ENCODE peak calls at places on chromosomes 1 and 21, in seven cellular contexts. One of them, this sample, is unnamed.

GRCh38 chr1:15322648-15323350 is 75.8 kb downstream of the FHAD1 start:
- DNase-seq in heart left ventricle: no peak
- DNase-seq in thoracic aorta: no peak
- DNase-seq in cardiac muscle cell: no peak
- DNase-seq in AG09309: no peak
- DNase-seq in MM.1S: peak
- DNase-seq in endodermal cell: no peak
- DNase-seq in this sample: no peak

GRCh38 chr21:45393021-45393420 is 11.9 kb upstream of the COL18A1 start:
- DNase-seq in heart left ventricle: peak
- DNase-seq in thoracic aorta: no peak
- DNase-seq in cardiac muscle cell: no peak
- DNase-seq in AG09309: no peak
- DNase-seq in MM.1S: no peak
- DNase-seq in endodermal cell: peak
- DNase-seq in this sample: no peak

GRCh38 chr1:67766117-67766978 is 66.9 kb downstream of the GNG12 start:
- DNase-seq in heart left ventricle: no peak
- DNase-seq in thoracic aorta: peak
- DNase-seq in cardiac muscle cell: peak
- DNase-seq in AG09309: no peak
- DNase-seq in MM.1S: peak
- DNase-seq in endodermal cell: peak
- DNase-seq in this sample: no peak

GRCh38 chr1:53669511-53670191 is 69.3 kb downstream of the GLIS1 start:
- DNase-seq in heart left ventricle: no peak
- DNase-seq in thoracic aorta: no peak
- DNase-seq in cardiac muscle cell: peak
- DNase-seq in AG09309: peak
- DNase-seq in MM.1S: no peak
- DNase-seq in endodermal cell: no peak
- DNase-seq in this sample: no peak

GRCh38 chr1:202200112-202200548 is 6.5 kb downstream of the LGR6 start:
- DNase-seq in heart left ventricle: no peak
- DNase-seq in thoracic aorta: no peak
- DNase-seq in cardiac muscle cell: peak
- DNase-seq in AG09309: no peak
- DNase-seq in MM.1S: no peak
- DNase-seq in endodermal cell: peak
- DNase-seq in this sample: no peak

GRCh38 chr1:16628361-16629111 is 15.2 kb upstream of the NBPF1 start:
- DNase-seq in heart left ventricle: peak
- DNase-seq in thoracic aorta: no peak
- DNase-seq in cardiac muscle cell: no peak
- DNase-seq in AG09309: no peak
- DNase-seq in MM.1S: no peak
- DNase-seq in endodermal cell: peak
- DNase-seq in this sample: no peak

GRCh38 chr1:145963218-145964019 is 956 bp downstream of the ANKRD34A start:
- DNase-seq in heart left ventricle: no peak
- DNase-seq in thoracic aorta: no peak
- DNase-seq in cardiac muscle cell: peak
- DNase-seq in AG09309: no peak
- DNase-seq in MM.1S: no peak
- DNase-seq in endodermal cell: no peak
- DNase-seq in this sample: no peak

GRCh38 chr1:204837440-204838084 is 33.1 kb upstream of the NFASC start:
- DNase-seq in heart left ventricle: no peak
- DNase-seq in thoracic aorta: no peak
- DNase-seq in cardiac muscle cell: peak
- DNase-seq in AG09309: peak
- DNase-seq in MM.1S: peak
- DNase-seq in endodermal cell: peak
- DNase-seq in this sample: no peak

GRCh38 chr1:164771568-164772350 is 212.8 kb downstream of the PBX1 start:
- DNase-seq in heart left ventricle: no peak
- DNase-seq in thoracic aorta: no peak
- DNase-seq in cardiac muscle cell: peak
- DNase-seq in AG09309: no peak
- DNase-seq in MM.1S: no peak
- DNase-seq in endodermal cell: no peak
- DNase-seq in this sample: no peak

GRCh38 chr21:37463083-37463780 is 96.7 kb downstream of the DYRK1A start:
- DNase-seq in heart left ventricle: no peak
- DNase-seq in thoracic aorta: no peak
- DNase-seq in cardiac muscle cell: peak
- DNase-seq in AG09309: no peak
- DNase-seq in MM.1S: peak
- DNase-seq in endodermal cell: peak
- DNase-seq in this sample: peak

DNA sequence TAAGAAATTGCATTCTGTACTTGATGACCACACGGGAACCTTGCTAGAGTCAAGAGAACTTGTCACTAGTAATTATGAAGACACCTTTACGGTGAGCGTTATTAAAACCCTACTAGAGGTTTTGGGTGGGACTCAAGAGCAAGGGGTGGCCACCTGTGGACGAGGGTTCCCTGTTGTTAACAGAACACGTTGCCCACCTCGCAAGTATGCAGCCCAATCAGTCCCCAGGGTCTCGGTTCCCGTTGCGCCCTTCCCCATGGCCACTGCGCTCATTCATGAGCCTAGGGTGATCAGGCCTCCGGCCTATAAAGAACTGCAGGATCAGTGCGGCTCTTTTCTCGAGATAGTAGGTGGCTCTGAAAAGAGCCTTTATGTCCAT is 30.2 kb upstream of the RNF187 start:
- DNase-seq in heart left ventricle: no peak
- DNase-seq in thoracic aorta: no peak
- DNase-seq in cardiac muscle cell: no peak
- DNase-seq in AG09309: no peak
- DNase-seq in MM.1S: peak
- DNase-seq in endodermal cell: no peak
- DNase-seq in this sample: no peak
- H3K4me3 ChIP-seq in heart left ventricle: peak
- H3K4me3 ChIP-seq in thoracic aorta: peak
- H3K4me3 ChIP-seq in cardiac muscle cell: peak
- H3K4me3 ChIP-seq in AG09309: peak
- H3K4me3 ChIP-seq in MM.1S: peak
- H3K4me3 ChIP-seq in endodermal cell: peak
- H3K4me3 ChIP-seq in this sample: peak

DNA sequence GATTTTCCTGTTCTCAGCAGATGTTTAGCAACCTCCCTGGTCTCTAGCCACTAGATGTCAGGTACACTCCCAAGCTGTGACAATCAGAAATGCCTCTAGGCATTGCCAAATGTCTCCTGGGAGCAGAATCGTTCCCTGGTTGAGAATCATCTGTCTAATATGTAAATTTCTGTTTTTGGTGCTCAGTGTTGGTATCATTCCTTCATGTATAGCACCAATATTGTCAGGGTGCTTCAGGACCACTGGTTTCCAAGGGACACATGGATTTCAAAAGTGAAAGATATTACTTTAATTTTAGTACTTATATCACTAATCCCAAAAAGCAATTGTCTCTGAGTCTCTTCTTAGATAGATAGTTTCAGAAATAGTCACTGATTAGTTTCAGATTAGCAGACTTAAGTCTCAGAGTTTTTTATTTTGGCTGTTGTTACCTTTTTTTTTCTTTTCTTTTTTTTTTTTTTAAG is 160.1 kb downstream of the PTPRC start:
- DNase-seq in heart left ventricle: no peak
- DNase-seq in thoracic aorta: no peak
- DNase-seq in cardiac muscle cell: no peak
- DNase-seq in AG09309: no peak
- DNase-seq in MM.1S: no peak
- DNase-seq in endodermal cell: no peak
- DNase-seq in this sample: no peak
- TF ChIP-seq CTCF in heart left ventricle: no peak
- TF ChIP-seq CTCF in thoracic aorta: no peak
- TF ChIP-seq CTCF in cardiac muscle cell: no peak
- TF ChIP-seq CTCF in AG09309: no peak
- TF ChIP-seq CTCF in MM.1S: no peak
- TF ChIP-seq CTCF in endodermal cell: peak
- TF ChIP-seq CTCF in this sample: no peak

GRCh38 chr1:220815409-220815808 is 28.7 kb downstream of the MTARC1 start:
- DNase-seq in heart left ventricle: no peak
- DNase-seq in thoracic aorta: no peak
- DNase-seq in cardiac muscle cell: no peak
- DNase-seq in AG09309: no peak
- DNase-seq in MM.1S: no peak
- DNase-seq in endodermal cell: no peak
- DNase-seq in this sample: no peak

GRCh38 chr1:220813013-220813412 is 26.3 kb downstream of the MTARC1 start:
- DNase-seq in heart left ventricle: no peak
- DNase-seq in thoracic aorta: no peak
- DNase-seq in cardiac muscle cell: no peak
- DNase-seq in AG09309: no peak
- DNase-seq in MM.1S: no peak
- DNase-seq in endodermal cell: peak
- DNase-seq in this sample: no peak

GRCh38 chr1:220817907-220818306 is 31.2 kb downstream of the MTARC1 start:
- DNase-seq in heart left ventricle: no peak
- DNase-seq in thoracic aorta: no peak
- DNase-seq in cardiac muscle cell: peak
- DNase-seq in AG09309: peak
- DNase-seq in MM.1S: no peak
- DNase-seq in endodermal cell: no peak
- DNase-seq in this sample: no peak

GRCh38 chr1:220819627-220820026 is 32.9 kb downstream of the MTARC1 start:
- DNase-seq in heart left ventricle: no peak
- DNase-seq in thoracic aorta: no peak
- DNase-seq in cardiac muscle cell: no peak
- DNase-seq in AG09309: no peak
- DNase-seq in MM.1S: no peak
- DNase-seq in endodermal cell: no peak
- DNase-seq in this sample: no peak

GRCh38 chr1:220818421-220819173 is 31.9 kb downstream of the MTARC1 start:
- DNase-seq in heart left ventricle: no peak
- DNase-seq in thoracic aorta: no peak
- DNase-seq in cardiac muscle cell: peak
- DNase-seq in AG09309: peak
- DNase-seq in MM.1S: no peak
- DNase-seq in endodermal cell: peak
- DNase-seq in this sample: no peak
- H3K4me3 ChIP-seq in heart left ventricle: no peak
- H3K4me3 ChIP-seq in thoracic aorta: no peak
- H3K4me3 ChIP-seq in cardiac muscle cell: no peak
- H3K4me3 ChIP-seq in AG09309: no peak
- H3K4me3 ChIP-seq in MM.1S: no peak
- H3K4me3 ChIP-seq in endodermal cell: no peak
- H3K4me3 ChIP-seq in this sample: no peak

DNA sequence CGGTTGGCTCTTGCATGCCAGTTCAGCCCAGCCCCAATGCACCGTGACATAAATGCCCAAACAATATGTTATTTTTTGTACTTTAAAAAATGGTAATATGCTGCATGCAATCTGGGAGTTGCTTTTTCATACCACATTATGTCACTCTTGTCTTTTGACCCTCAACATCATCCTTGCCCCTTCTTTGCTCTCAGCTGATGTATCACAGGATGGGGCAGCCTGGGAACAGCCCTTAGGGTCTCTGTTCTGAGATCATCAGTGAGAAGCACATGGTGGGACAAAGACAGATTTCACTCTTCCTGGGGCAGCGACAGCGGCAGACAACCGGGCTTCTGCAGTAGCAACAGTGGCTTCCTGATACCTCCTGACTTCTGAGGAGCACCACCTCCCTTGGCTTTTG is 79.5 kb downstream of the SETD4 start:
- DNase-seq in heart left ventricle: no peak
- DNase-seq in thoracic aorta: no peak
- DNase-seq in cardiac muscle cell: no peak
- DNase-seq in AG09309: no peak
- DNase-seq in MM.1S: no peak
- DNase-seq in endodermal cell: no peak
- DNase-seq in this sample: no peak
- TF ChIP-seq CTCF in heart left ventricle: no peak
- TF ChIP-seq CTCF in thoracic aorta: no peak
- TF ChIP-seq CTCF in cardiac muscle cell: no peak
- TF ChIP-seq CTCF in AG09309: no peak
- TF ChIP-seq CTCF in MM.1S: no peak
- TF ChIP-seq CTCF in endodermal cell: no peak
- TF ChIP-seq CTCF in this sample: no peak

GRCh38 chr1:198678901-198679329 is 40.1 kb downstream of the PTPRC start:
- DNase-seq in heart left ventricle: no peak
- DNase-seq in thoracic aorta: no peak
- DNase-seq in cardiac muscle cell: no peak
- DNase-seq in AG09309: no peak
- DNase-seq in MM.1S: no peak
- DNase-seq in endodermal cell: no peak
- DNase-seq in this sample: no peak

GRCh38 chr1:198674009-198674408 is 35.2 kb downstream of the PTPRC start:
- DNase-seq in heart left ventricle: no peak
- DNase-seq in thoracic aorta: no peak
- DNase-seq in cardiac muscle cell: no peak
- DNase-seq in AG09309: no peak
- DNase-seq in MM.1S: no peak
- DNase-seq in endodermal cell: no peak
- DNase-seq in this sample: no peak

GRCh38 chr1:198677027-198677426 is 38.2 kb downstream of the PTPRC start:
- DNase-seq in heart left ventricle: no peak
- DNase-seq in thoracic aorta: no peak
- DNase-seq in cardiac muscle cell: no peak
- DNase-seq in AG09309: no peak
- DNase-seq in MM.1S: no peak
- DNase-seq in endodermal cell: no peak
- DNase-seq in this sample: no peak

GRCh38 chr1:198678301-198678836 is 39.5 kb downstream of the PTPRC start:
- DNase-seq in heart left ventricle: no peak
- DNase-seq in thoracic aorta: no peak
- DNase-seq in cardiac muscle cell: no peak
- DNase-seq in AG09309: no peak
- DNase-seq in MM.1S: no peak
- DNase-seq in endodermal cell: no peak
- DNase-seq in this sample: no peak

GRCh38 chr1:198676253-198676652 is 37.4 kb downstream of the PTPRC start:
- DNase-seq in heart left ventricle: no peak
- DNase-seq in thoracic aorta: no peak
- DNase-seq in cardiac muscle cell: no peak
- DNase-seq in AG09309: no peak
- DNase-seq in MM.1S: no peak
- DNase-seq in endodermal cell: no peak
- DNase-seq in this sample: no peak
- H3K4me3 ChIP-seq in heart left ventricle: no peak
- H3K4me3 ChIP-seq in thoracic aorta: no peak
- H3K4me3 ChIP-seq in cardiac muscle cell: no peak
- H3K4me3 ChIP-seq in AG09309: no peak
- H3K4me3 ChIP-seq in MM.1S: no peak
- H3K4me3 ChIP-seq in endodermal cell: no peak
- H3K4me3 ChIP-seq in this sample: no peak

GRCh38 chr21:34565238-34565637 is 49.7 kb downstream of the RCAN1 start:
- DNase-seq in heart left ventricle: no peak
- DNase-seq in thoracic aorta: no peak
- DNase-seq in cardiac muscle cell: no peak
- DNase-seq in AG09309: no peak
- DNase-seq in MM.1S: no peak
- DNase-seq in endodermal cell: no peak
- DNase-seq in this sample: no peak
- TF ChIP-seq CTCF in heart left ventricle: no peak
- TF ChIP-seq CTCF in thoracic aorta: no peak
- TF ChIP-seq CTCF in cardiac muscle cell: no peak
- TF ChIP-seq CTCF in AG09309: no peak
- TF ChIP-seq CTCF in MM.1S: no peak
- TF ChIP-seq CTCF in endodermal cell: no peak
- TF ChIP-seq CTCF in this sample: no peak